ENCODE peak calls at places on chromosomes 16 and 17, in eight cellular contexts. Z is OCI-LY7, Q is HCT116, E is neural progenitor cell, N is GM23338, R is hepatocyte, Y is SK-N-SH, T is MM.1S. H is an unnamed sample. For H4K20me1, the result is how much of the 10 kb centered on the place peaks cover.

GRCh38 chr16:11152205-11152604 is 103.8 kb downstream of the SOCS1 start:
- DNase-seq in Z (no peak), Q (no peak), E (no peak), N (no peak), R (no peak), Y (peak), T (no peak), H (no peak)

GRCh38 chr17:37702605-37703004 is 42.3 kb downstream of the HNF1B start:
- DNase-seq in Z (no peak), Q (peak), E (no peak), N (no peak), R (peak), Y (no peak), T (peak), H (peak)

GRCh38 chr16:14151256-14152030 is 80.3 kb downstream of the MRTFB start:
- DNase-seq in Z (no peak), Q (no peak), E (no peak), N (no peak), R (no peak), Y (no peak), T (no peak), H (no peak)

GRCh38 chr16:85793662-85794298 is 5.6 kb downstream of the EMC8 start:
- DNase-seq in Z (no peak), Q (no peak), E (no peak), N (no peak), R (no peak), Y (no peak), T (no peak), H (no peak)

GRCh38 chr16:67284699-67285646 is 5.6 kb downstream of the PLEKHG4 start:
- DNase-seq in Z (no peak), Q (no peak), E (peak), N (peak), R (peak), Y (peak), T (no peak), H (peak)

GRCh38 chr17:9334536-9335446 is 240.8 kb downstream of the STX8 start:
- DNase-seq in Z (no peak), Q (peak), E (no peak), N (no peak), R (peak), Y (no peak), T (no peak), H (peak)

GRCh38 chr17:27519550-27519949 is 63.3 kb downstream of the KSR1 start:
- DNase-seq in Z (no peak), Q (no peak), E (no peak), N (no peak), R (no peak), Y (no peak), T (no peak), H (no peak)

GRCh38 chr17:4998666-4999428 is 1.1 kb downstream of the KIF1C start:
- DNase-seq in Z (peak), Q (no peak), E (peak), N (peak), R (peak), Y (no peak), T (no peak), H (peak)

GRCh38 chr16:66996983-66997358 is 8.6 kb downstream of the CES4A start:
- DNase-seq in Z (no peak), Q (no peak), E (no peak), N (no peak), R (no peak), Y (no peak), T (no peak), H (no peak)

GRCh38 chr17:31556969-31557620 is 165.6 kb downstream of the RAB11FIP4 start:
- DNase-seq in Z (no peak), Q (no peak), E (peak), N (no peak), R (no peak), Y (no peak), T (no peak), H (no peak)

GRCh38 chr17:49231563-49231894 is 942 bp upstream of the PHOSPHO1 start:
- DNase-seq in Z (no peak), Q (no peak), E (no peak), N (no peak), R (no peak), Y (no peak), T (no peak), H (no peak)

GRCh38 chr17:29590261-29590978 is 972 bp upstream of the GIT1 start:
- DNase-seq in Z (peak), Q (peak), E (no peak), N (no peak), R (no peak), Y (no peak), T (no peak), H (no peak)

GRCh38 chr17:58537266-58537665 is 22.8 kb upstream of the MTMR4 start:
- DNase-seq in Z (no peak), Q (no peak), E (no peak), N (no peak), R (no peak), Y (no peak), T (no peak), H (no peak)

GRCh38 chr16:49095539-49095938 is 186.1 kb downstream of the CBLN1 start:
- DNase-seq in Z (no peak), Q (no peak), E (no peak), N (no peak), R (no peak), Y (no peak), T (no peak), H (no peak)

GRCh38 chr17:82844796-82845162 is 5.0 kb upstream of the ZNF750 start:
- DNase-seq in Z (no peak), Q (no peak), E (no peak), N (no peak), R (no peak), Y (no peak), T (no peak), H (no peak)

GRCh38 chr17:8476741-8477140 is 41.1 kb downstream of the NDEL1 start:
- DNase-seq in Z (no peak), Q (no peak), E (no peak), N (no peak), R (no peak), Y (no peak), T (no peak), H (no peak)

GRCh38 chr16:21083729-21084268 is 66.8 kb downstream of the DNAH3 start:
- DNase-seq in Z (peak), Q (peak), E (peak), N (peak), R (peak), Y (peak), T (peak), H (peak)

GRCh38 chr17:14429084-14429483 is 128.2 kb downstream of the HS3ST3B1 start:
- DNase-seq in Z (peak), Q (no peak), E (no peak), N (no peak), R (no peak), Y (no peak), T (no peak), H (no peak)

GRCh38 chr17:75365009-75365930 is 40.2 kb downstream of the GRB2 start:
- DNase-seq in Z (peak), Q (no peak), E (peak), N (no peak), R (no peak), Y (peak), T (no peak), H (no peak)

GRCh38 chr17:40548982-40549680 is 16.1 kb downstream of the CCR7 start:
- DNase-seq in Z (no peak), Q (no peak), E (no peak), N (no peak), R (no peak), Y (peak), T (no peak), H (peak)

GRCh38 chr17:69250641-69251040 is 22.0 kb upstream of the ABCA10 start:
- DNase-seq in Z (no peak), Q (no peak), E (no peak), N (no peak), R (no peak), Y (no peak), T (no peak), H (no peak)

GRCh38 chr17:59769891-59770290 is 62.4 kb downstream of the VMP1 start:
- DNase-seq in Z (no peak), Q (no peak), E (no peak), N (no peak), R (no peak), Y (no peak), T (no peak), H (no peak)

GRCh38 chr17:53655591-53655990 is 167.1 kb upstream of the KIF2B start:
- DNase-seq in Z (no peak), Q (no peak), E (no peak), N (no peak), R (no peak), Y (no peak), T (no peak), H (no peak)

GRCh38 chr16:75616541-75617010 is 6.5 kb downstream of the ADAT1 start:
- DNase-seq in Z (no peak), Q (no peak), E (no peak), N (no peak), R (no peak), Y (no peak), T (no peak), H (peak)

GRCh38 chr16:74862743-74863244 is 88.2 kb upstream of the FA2H start:
- DNase-seq in Z (peak), Q (peak), E (peak), N (peak), R (peak), Y (peak), T (peak), H (peak)

GRCh38 chr16:86048221-86048620 is 149.3 kb downstream of the IRF8 start:
- DNase-seq in Z (no peak), Q (no peak), E (no peak), N (no peak), R (no peak), Y (no peak), T (no peak), H (no peak)

GRCh38 chr16:68286153-68287074 is 22.1 kb downstream of the SLC7A6 start:
- DNase-seq in Z (peak), Q (no peak), E (no peak), N (no peak), R (no peak), Y (no peak), T (peak), H (no peak)

GRCh38 chr17:60091908-60092331 is 13.2 kb upstream of the HEATR6 start:
- DNase-seq in Z (no peak), Q (no peak), E (no peak), N (no peak), R (no peak), Y (no peak), T (no peak), H (no peak)

GRCh38 chr17:76968707-76969597 is 100.7 kb downstream of the MGAT5B start:
- DNase-seq in Z (peak), Q (no peak), E (peak), N (peak), R (peak), Y (peak), T (peak), H (peak)

GRCh38 chr17:21218101-21218500 is 4.1 kb upstream of the TMEM11 start:
- DNase-seq in Z (no peak), Q (no peak), E (peak), N (peak), R (no peak), Y (peak), T (no peak), H (no peak)

GRCh38 chr16:2298621-2299020 is 30.7 kb upstream of the RNPS1 start:
- DNase-seq in Z (no peak), Q (no peak), E (no peak), N (no peak), R (no peak), Y (no peak), T (no peak), H (no peak)

GRCh38 chr16:2295056-2295798 is 27.3 kb upstream of the RNPS1 start:
- DNase-seq in Z (peak), Q (no peak), E (no peak), N (no peak), R (no peak), Y (no peak), T (peak), H (no peak)

GRCh38 chr16:2297506-2297860 is 29.6 kb upstream of the RNPS1 start:
- DNase-seq in Z (no peak), Q (no peak), E (no peak), N (no peak), R (no peak), Y (no peak), T (no peak), H (no peak)

GRCh38 chr16:2299121-2299914 is 31.4 kb upstream of the RNPS1 start:
- DNase-seq in Z (no peak), Q (no peak), E (no peak), N (no peak), R (no peak), Y (no peak), T (no peak), H (no peak)

DNA sequence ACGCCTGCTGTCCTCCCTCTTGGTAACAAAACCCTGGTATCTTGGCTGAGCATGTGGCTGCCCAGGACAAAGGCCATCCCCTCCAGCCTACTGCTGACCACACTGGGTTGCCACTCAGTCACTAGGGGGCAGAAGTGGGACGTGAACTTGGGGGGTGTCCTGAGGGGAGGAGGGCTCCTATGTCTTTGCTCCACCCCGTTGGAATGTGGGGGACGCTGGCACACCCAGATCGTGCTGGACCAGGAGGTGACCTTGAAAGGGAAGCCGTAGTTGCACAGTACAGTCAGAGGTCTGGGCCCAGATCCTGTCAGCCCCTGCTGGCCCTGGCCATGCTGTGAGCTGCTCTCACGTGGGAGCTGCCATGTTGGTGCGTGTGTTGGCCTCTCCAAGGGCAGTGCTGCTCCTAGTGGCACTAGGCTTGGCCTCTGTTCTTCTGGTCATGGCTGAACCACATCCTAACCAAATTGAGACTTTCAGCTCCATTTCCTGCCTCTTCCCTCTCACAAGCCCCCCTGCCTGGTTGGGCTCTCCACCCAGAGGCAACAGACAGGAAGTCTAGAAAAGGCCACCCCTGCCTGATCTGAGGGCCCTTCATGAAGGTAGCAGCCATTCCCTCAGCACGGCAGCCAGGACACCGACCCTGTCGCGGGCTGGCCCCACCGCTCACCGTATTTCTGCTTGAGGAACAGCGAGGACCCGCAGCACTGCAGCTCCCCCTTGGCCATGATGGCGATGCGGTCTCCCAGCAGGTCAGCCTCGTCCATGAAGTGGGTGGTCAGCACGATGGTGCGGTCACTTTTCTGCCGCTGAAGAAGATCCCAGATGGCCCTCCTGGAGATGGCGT is 29.0 kb upstream of the RNPS1 start:
- DNase-seq in Z (peak), Q (peak), E (peak), N (peak), R (no peak), Y (peak), T (peak), H (peak)
- TF ChIP-seq CTCF in Z (peak), Q (peak), E (peak), N (peak), R (peak), Y (peak), T (peak), H (peak)

DNA sequence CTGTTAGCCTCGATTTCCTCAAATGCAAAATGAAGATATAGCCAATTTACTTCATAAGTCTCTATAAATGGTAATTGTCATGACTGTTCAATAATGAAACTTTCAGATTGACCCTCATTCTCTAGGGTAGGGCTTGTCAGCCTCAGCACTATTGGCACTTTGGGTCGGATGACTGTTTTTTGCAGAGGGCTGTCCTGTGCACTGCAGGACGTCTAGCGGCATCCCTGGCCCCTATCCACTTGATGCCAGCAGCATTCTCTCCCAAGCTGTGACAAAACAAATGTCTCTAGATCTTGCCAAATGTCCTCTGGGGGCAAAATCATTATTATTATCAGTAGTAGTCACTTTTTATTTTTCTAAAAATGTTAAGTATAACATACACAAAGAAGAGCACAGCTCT is 24.6 kb downstream of the CDH11 start:
- DNase-seq in Z (no peak), Q (no peak), E (no peak), N (no peak), R (no peak), Y (no peak), T (no peak), H (no peak)
- H4K20me1 ChIP-seq in Z (under half), Q (under half), E (under half), N (under half), R (half or more), Y (half or more), T (under half), H (under half)

GRCh38 chr17:78993981-78994671 is 14.4 kb upstream of the LGALS3BP start:
- DNase-seq in Z (no peak), Q (no peak), E (no peak), N (no peak), R (no peak), Y (peak), T (no peak), H (no peak)

GRCh38 chr17:78997231-78997741 is 12.3 kb downstream of the CANT1 start:
- DNase-seq in Z (no peak), Q (no peak), E (no peak), N (no peak), R (no peak), Y (peak), T (no peak), H (peak)

GRCh38 chr17:78995022-78995760 is 14.4 kb downstream of the CANT1 start:
- DNase-seq in Z (no peak), Q (no peak), E (no peak), N (no peak), R (no peak), Y (peak), T (no peak), H (no peak)

GRCh38 chr17:78996781-78997201 is 12.8 kb downstream of the CANT1 start:
- DNase-seq in Z (no peak), Q (no peak), E (no peak), N (no peak), R (no peak), Y (no peak), T (no peak), H (no peak)

GRCh38 chr17:78995761-78996451 is 13.7 kb downstream of the CANT1 start:
- DNase-seq in Z (no peak), Q (no peak), E (no peak), N (no peak), R (peak), Y (peak), T (no peak), H (peak)
- TF ChIP-seq EZH2phosphoT487 in Z (no peak), Q (no peak), E (no peak), N (no peak), R (no peak), Y (no peak), T (no peak), H (no peak)

GRCh38 chr17:1002412-1002753 is 5.5 kb downstream of the TIMM22 start:
- DNase-seq in Z (no peak), Q (no peak), E (no peak), N (no peak), R (no peak), Y (no peak), T (no peak), H (no peak)
- TF ChIP-seq CTCF in Z (no peak), Q (no peak), E (no peak), N (no peak), R (no peak), Y (no peak), T (no peak), H (no peak)

DNA sequence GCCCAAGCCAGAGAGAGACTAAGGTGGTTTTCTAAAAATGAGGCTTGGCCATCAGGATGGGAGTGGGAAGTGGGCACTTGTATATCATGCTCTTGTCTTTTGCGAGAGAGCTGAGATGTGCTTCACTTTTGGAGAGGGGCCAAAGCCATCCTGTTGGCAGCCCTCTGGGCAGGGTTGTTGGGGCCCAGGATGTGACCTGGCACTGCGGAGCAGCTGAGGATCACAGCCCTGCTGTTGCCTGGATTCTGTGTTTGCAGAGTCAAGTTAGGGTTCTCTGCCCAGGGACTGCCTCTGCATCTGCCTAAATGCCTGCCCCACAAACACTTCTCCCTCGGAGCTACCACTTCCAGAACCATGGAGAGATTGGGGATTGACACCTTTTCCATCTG is 71.2 kb downstream of the PLD6 start:
- DNase-seq in Z (no peak), Q (no peak), E (no peak), N (no peak), R (no peak), Y (no peak), T (no peak), H (no peak)
- H4K20me1 ChIP-seq in Z (under half), Q (under half), E (under half), N (under half), R (under half), Y (under half), T (under half), H (half or more)

GRCh38 chr17:50690887-50691549 is 16.7 kb downstream of the ANKRD40 start:
- DNase-seq in Z (no peak), Q (no peak), E (no peak), N (no peak), R (no peak), Y (no peak), T (no peak), H (no peak)
- TF ChIP-seq EZH2phosphoT487 in Z (no peak), Q (no peak), E (no peak), N (no peak), R (no peak), Y (no peak), T (no peak), H (no peak)

H was measured in PC-3.